ENCODE peak calls at places on chromosomes 11 and 22, in four cellular contexts. One of them, this sample, is unnamed.

GRCh38 chr22:37803636-37804371 is 3.9 kb upstream of the GCAT start:
- DNase-seq in NCI-H345: peak
- DNase-seq in GM03348: no peak
- DNase-seq in NCI-H2081: no peak
- DNase-seq in this sample: no peak

GRCh38 chr11:12182650-12183511 is 72.5 kb downstream of the MICAL2 start:
- DNase-seq in NCI-H345: no peak
- DNase-seq in GM03348: peak
- DNase-seq in NCI-H2081: no peak
- DNase-seq in this sample: peak

GRCh38 chr11:64342869-64343739 is 3.1 kb downstream of the CCDC88B start:
- DNase-seq in NCI-H345: no peak
- DNase-seq in GM03348: no peak
- DNase-seq in NCI-H2081: no peak
- DNase-seq in this sample: no peak

GRCh38 chr22:42623301-42623751 is 8.6 kb upstream of the POLDIP3 start:
- DNase-seq in NCI-H345: no peak
- DNase-seq in GM03348: no peak
- DNase-seq in NCI-H2081: no peak
- DNase-seq in this sample: no peak

GRCh38 chr11:78025378-78025777 is 2.3 kb upstream of the KCTD14 start:
- DNase-seq in NCI-H345: no peak
- DNase-seq in GM03348: no peak
- DNase-seq in NCI-H2081: no peak
- DNase-seq in this sample: no peak

GRCh38 chr11:33259869-33260268 is 2.7 kb downstream of the HIPK3 start:
- DNase-seq in NCI-H345: no peak
- DNase-seq in GM03348: no peak
- DNase-seq in NCI-H2081: no peak
- DNase-seq in this sample: no peak

GRCh38 chr11:64990222-64990918 is 6.4 kb downstream of the BATF2 start:
- DNase-seq in NCI-H345: no peak
- DNase-seq in GM03348: no peak
- DNase-seq in NCI-H2081: no peak
- DNase-seq in this sample: no peak

GRCh38 chr22:24969588-24970301 is 17.2 kb downstream of the KIAA1671 start:
- DNase-seq in NCI-H345: no peak
- DNase-seq in GM03348: peak
- DNase-seq in NCI-H2081: no peak
- DNase-seq in this sample: peak

GRCh38 chr11:12232819-12233601 is 122.6 kb downstream of the MICAL2 start:
- DNase-seq in NCI-H345: no peak
- DNase-seq in GM03348: peak
- DNase-seq in NCI-H2081: no peak
- DNase-seq in this sample: peak

GRCh38 chr11:80700386-80700785 is 1259.6 kb upstream of the TENM4 start:
- DNase-seq in NCI-H345: no peak
- DNase-seq in GM03348: no peak
- DNase-seq in NCI-H2081: no peak
- DNase-seq in this sample: no peak

GRCh38 chr11:66002648-66003225 is 434 bp downstream of the BANF1 start:
- DNase-seq in NCI-H345: no peak
- DNase-seq in GM03348: peak
- DNase-seq in NCI-H2081: peak
- DNase-seq in this sample: peak

GRCh38 chr11:1516273-1517067 is 29.9 kb upstream of the MOB2 start:
- DNase-seq in NCI-H345: no peak
- DNase-seq in GM03348: no peak
- DNase-seq in NCI-H2081: no peak
- DNase-seq in this sample: peak

GRCh38 chr11:71249301-71249700 is 3.1 kb downstream of the SHANK2 start:
- DNase-seq in NCI-H345: no peak
- DNase-seq in GM03348: no peak
- DNase-seq in NCI-H2081: no peak
- DNase-seq in this sample: no peak

GRCh38 chr22:33188316-33188715 is 130.1 kb upstream of the SYN3 start:
- DNase-seq in NCI-H345: no peak
- DNase-seq in GM03348: no peak
- DNase-seq in NCI-H2081: no peak
- DNase-seq in this sample: no peak

GRCh38 chr11:46705070-46705688 is 4.3 kb downstream of the ZNF408 start:
- DNase-seq in NCI-H345: no peak
- DNase-seq in GM03348: no peak
- DNase-seq in NCI-H2081: no peak
- DNase-seq in this sample: no peak

GRCh38 chr11:45843158-45843924 is 3.9 kb upstream of the CRY2 start:
- DNase-seq in NCI-H345: peak
- DNase-seq in GM03348: peak
- DNase-seq in NCI-H2081: peak
- DNase-seq in this sample: peak

GRCh38 chr11:35313066-35313765 is 106.1 kb downstream of the SLC1A2 start:
- DNase-seq in NCI-H345: no peak
- DNase-seq in GM03348: no peak
- DNase-seq in NCI-H2081: no peak
- DNase-seq in this sample: no peak

GRCh38 chr22:43776081-43776670 is 35.9 kb downstream of the EFCAB6 start:
- DNase-seq in NCI-H345: no peak
- DNase-seq in GM03348: no peak
- DNase-seq in NCI-H2081: no peak
- DNase-seq in this sample: no peak

GRCh38 chr11:45816614-45817013 is 11.7 kb downstream of the SLC35C1 start:
- DNase-seq in NCI-H345: peak
- DNase-seq in GM03348: no peak
- DNase-seq in NCI-H2081: peak
- DNase-seq in this sample: no peak

GRCh38 chr11:45930031-45930794 is 7.8 kb downstream of the LARGE2 start:
- DNase-seq in NCI-H345: peak
- DNase-seq in GM03348: no peak
- DNase-seq in NCI-H2081: peak
- DNase-seq in this sample: no peak

This sample was measured in MG63.